ENCODE peak calls at places on chromosome 7, in seven cellular contexts. One of them, this sample, is unnamed.

GRCh38 chr7:25314729-25315267 is 86.5 kb upstream of the NPVF start:
- DNase-seq in RWPE1: no peak
- DNase-seq in ovary: no peak
- DNase-seq in aorta: no peak
- DNase-seq in left ventricle myocardium inferior: no peak
- DNase-seq in heart right ventricle: no peak
- DNase-seq in OCI-LY7: no peak
- DNase-seq in this sample: no peak

GRCh38 chr7:90345548-90346319 is 782 bp upstream of the GTPBP10 start:
- DNase-seq in RWPE1: peak
- DNase-seq in ovary: peak
- DNase-seq in aorta: no peak
- DNase-seq in left ventricle myocardium inferior: no peak
- DNase-seq in heart right ventricle: no peak
- DNase-seq in OCI-LY7: no peak
- DNase-seq in this sample: no peak

GRCh38 chr7:29818308-29818707 is 12.0 kb downstream of the WIPF3 start:
- DNase-seq in RWPE1: no peak
- DNase-seq in ovary: no peak
- DNase-seq in aorta: no peak
- DNase-seq in left ventricle myocardium inferior: no peak
- DNase-seq in heart right ventricle: no peak
- DNase-seq in OCI-LY7: no peak
- DNase-seq in this sample: no peak

GRCh38 chr7:29177963-29178612 is 16.5 kb upstream of the CHN2 start:
- DNase-seq in RWPE1: no peak
- DNase-seq in ovary: no peak
- DNase-seq in aorta: no peak
- DNase-seq in left ventricle myocardium inferior: peak
- DNase-seq in heart right ventricle: peak
- DNase-seq in OCI-LY7: no peak
- DNase-seq in this sample: no peak

GRCh38 chr7:2633538-2634264 is 1.9 kb downstream of the TTYH3 start:
- DNase-seq in RWPE1: peak
- DNase-seq in ovary: peak
- DNase-seq in aorta: peak
- DNase-seq in left ventricle myocardium inferior: peak
- DNase-seq in heart right ventricle: no peak
- DNase-seq in OCI-LY7: no peak
- DNase-seq in this sample: peak

GRCh38 chr7:29486191-29486700 is 77.4 kb upstream of the PRR15 start:
- DNase-seq in RWPE1: no peak
- DNase-seq in ovary: no peak
- DNase-seq in aorta: no peak
- DNase-seq in left ventricle myocardium inferior: no peak
- DNase-seq in heart right ventricle: no peak
- DNase-seq in OCI-LY7: no peak
- DNase-seq in this sample: peak

GRCh38 chr7:156155988-156156733 is 343.9 kb upstream of the SHH start:
- DNase-seq in RWPE1: no peak
- DNase-seq in ovary: no peak
- DNase-seq in aorta: no peak
- DNase-seq in left ventricle myocardium inferior: no peak
- DNase-seq in heart right ventricle: no peak
- DNase-seq in OCI-LY7: no peak
- DNase-seq in this sample: no peak

GRCh38 chr7:45181991-45182855 is 24.6 kb downstream of the RAMP3 start:
- DNase-seq in RWPE1: no peak
- DNase-seq in ovary: no peak
- DNase-seq in aorta: peak
- DNase-seq in left ventricle myocardium inferior: no peak
- DNase-seq in heart right ventricle: no peak
- DNase-seq in OCI-LY7: no peak
- DNase-seq in this sample: no peak

GRCh38 chr7:139798221-139798620 is 20.4 kb upstream of the HIPK2 start:
- DNase-seq in RWPE1: no peak
- DNase-seq in ovary: no peak
- DNase-seq in aorta: no peak
- DNase-seq in left ventricle myocardium inferior: no peak
- DNase-seq in heart right ventricle: no peak
- DNase-seq in OCI-LY7: peak
- DNase-seq in this sample: no peak

GRCh38 chr7:154231732-154232131 is 179.5 kb downstream of the DPP6 start:
- DNase-seq in RWPE1: no peak
- DNase-seq in ovary: no peak
- DNase-seq in aorta: no peak
- DNase-seq in left ventricle myocardium inferior: no peak
- DNase-seq in heart right ventricle: no peak
- DNase-seq in OCI-LY7: peak
- DNase-seq in this sample: no peak

GRCh38 chr7:1317654-1318450 is 85.2 kb downstream of the UNCX start:
- DNase-seq in RWPE1: no peak
- DNase-seq in ovary: no peak
- DNase-seq in aorta: no peak
- DNase-seq in left ventricle myocardium inferior: peak
- DNase-seq in heart right ventricle: no peak
- DNase-seq in OCI-LY7: no peak
- DNase-seq in this sample: no peak

GRCh38 chr7:91310829-91311460 is 46.7 kb downstream of the FZD1 start:
- DNase-seq in RWPE1: peak
- DNase-seq in ovary: no peak
- DNase-seq in aorta: no peak
- DNase-seq in left ventricle myocardium inferior: peak
- DNase-seq in heart right ventricle: no peak
- DNase-seq in OCI-LY7: no peak
- DNase-seq in this sample: no peak

GRCh38 chr7:106480161-106480579 is 180.8 kb downstream of the CCDC71L start:
- DNase-seq in RWPE1: no peak
- DNase-seq in ovary: no peak
- DNase-seq in aorta: no peak
- DNase-seq in left ventricle myocardium inferior: no peak
- DNase-seq in heart right ventricle: no peak
- DNase-seq in OCI-LY7: no peak
- DNase-seq in this sample: no peak

GRCh38 chr7:117130262-117130661 is 177.0 kb downstream of the ST7 start:
- DNase-seq in RWPE1: no peak
- DNase-seq in ovary: no peak
- DNase-seq in aorta: no peak
- DNase-seq in left ventricle myocardium inferior: no peak
- DNase-seq in heart right ventricle: no peak
- DNase-seq in OCI-LY7: no peak
- DNase-seq in this sample: no peak

GRCh38 chr7:25186436-25186835 is 41.9 kb downstream of the NPVF start:
- DNase-seq in RWPE1: no peak
- DNase-seq in ovary: no peak
- DNase-seq in aorta: no peak
- DNase-seq in left ventricle myocardium inferior: no peak
- DNase-seq in heart right ventricle: no peak
- DNase-seq in OCI-LY7: no peak
- DNase-seq in this sample: no peak

GRCh38 chr7:105524840-105525239 is 2.8 kb upstream of the PUS7 start:
- DNase-seq in RWPE1: no peak
- DNase-seq in ovary: no peak
- DNase-seq in aorta: no peak
- DNase-seq in left ventricle myocardium inferior: no peak
- DNase-seq in heart right ventricle: no peak
- DNase-seq in OCI-LY7: peak
- DNase-seq in this sample: no peak

GRCh38 chr7:48299580-48300169 is 128.4 kb downstream of the ABCA13 start:
- DNase-seq in RWPE1: peak
- DNase-seq in ovary: peak
- DNase-seq in aorta: no peak
- DNase-seq in left ventricle myocardium inferior: no peak
- DNase-seq in heart right ventricle: peak
- DNase-seq in OCI-LY7: peak
- DNase-seq in this sample: peak

GRCh38 chr7:64551375-64552142 is 11.3 kb downstream of the ZNF680 start:
- DNase-seq in RWPE1: no peak
- DNase-seq in ovary: no peak
- DNase-seq in aorta: no peak
- DNase-seq in left ventricle myocardium inferior: no peak
- DNase-seq in heart right ventricle: no peak
- DNase-seq in OCI-LY7: no peak
- DNase-seq in this sample: no peak

GRCh38 chr7:137877301-137877700 is 30.5 kb upstream of the DGKI start:
- DNase-seq in RWPE1: no peak
- DNase-seq in ovary: no peak
- DNase-seq in aorta: no peak
- DNase-seq in left ventricle myocardium inferior: no peak
- DNase-seq in heart right ventricle: no peak
- DNase-seq in OCI-LY7: no peak
- DNase-seq in this sample: no peak

GRCh38 chr7:23404546-23405239 is 65.6 kb downstream of the IGF2BP3 start:
- DNase-seq in RWPE1: no peak
- DNase-seq in ovary: no peak
- DNase-seq in aorta: no peak
- DNase-seq in left ventricle myocardium inferior: no peak
- DNase-seq in heart right ventricle: no peak
- DNase-seq in OCI-LY7: no peak
- DNase-seq in this sample: no peak

GRCh38 chr7:28885771-28886170 is 72.4 kb downstream of the TRIL start:
- DNase-seq in RWPE1: no peak
- DNase-seq in ovary: no peak
- DNase-seq in aorta: no peak
- DNase-seq in left ventricle myocardium inferior: no peak
- DNase-seq in heart right ventricle: no peak
- DNase-seq in OCI-LY7: no peak
- DNase-seq in this sample: no peak

GRCh38 chr7:103065666-103066065 is 8.9 kb downstream of the FBXL13 start:
- DNase-seq in RWPE1: no peak
- DNase-seq in ovary: no peak
- DNase-seq in aorta: peak
- DNase-seq in left ventricle myocardium inferior: no peak
- DNase-seq in heart right ventricle: no peak
- DNase-seq in OCI-LY7: peak
- DNase-seq in this sample: no peak

GRCh38 chr7:85019176-85019575 is 167.7 kb downstream of the SEMA3D start:
- DNase-seq in RWPE1: no peak
- DNase-seq in ovary: no peak
- DNase-seq in aorta: no peak
- DNase-seq in left ventricle myocardium inferior: no peak
- DNase-seq in heart right ventricle: no peak
- DNase-seq in OCI-LY7: no peak
- DNase-seq in this sample: no peak

DNA sequence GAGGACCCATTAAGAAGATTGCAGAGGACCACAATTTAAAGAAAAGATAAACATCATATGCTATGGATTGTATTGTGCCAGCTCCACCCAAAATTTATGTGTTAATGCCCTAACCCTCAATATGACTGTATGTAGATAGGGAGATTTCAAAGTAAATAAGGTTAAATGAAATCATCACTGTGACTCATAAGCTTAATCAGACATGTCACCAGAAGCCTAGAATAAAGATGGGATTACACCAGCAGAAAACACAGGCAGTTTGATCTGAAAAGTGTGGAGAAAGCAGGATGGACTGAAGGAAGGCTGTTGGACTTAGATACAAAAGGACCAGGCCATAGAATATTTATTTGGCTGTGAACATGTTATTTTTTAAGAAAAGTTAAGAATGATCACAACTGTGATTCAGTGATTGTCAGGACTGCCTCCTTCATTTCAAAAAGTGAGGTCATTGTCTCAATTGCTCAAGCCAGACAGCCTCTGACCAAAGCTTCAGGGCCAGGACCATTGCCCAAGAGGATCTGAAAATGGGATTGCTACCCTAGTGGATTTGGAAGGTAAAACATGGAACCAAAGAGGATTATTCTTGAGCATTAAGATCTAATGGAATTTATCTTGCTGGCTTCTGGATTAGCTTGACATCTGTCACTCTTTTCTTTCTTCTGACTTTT is 270.8 kb upstream of the POM121L12 start:
- DNase-seq in RWPE1: no peak
- DNase-seq in ovary: no peak
- DNase-seq in aorta: no peak
- DNase-seq in left ventricle myocardium inferior: no peak
- DNase-seq in heart right ventricle: no peak
- DNase-seq in OCI-LY7: no peak
- DNase-seq in this sample: no peak
- H3K27ac ChIP-seq in RWPE1: no peak
- H3K27ac ChIP-seq in ovary: no peak
- H3K27ac ChIP-seq in aorta: no peak
- H3K27ac ChIP-seq in left ventricle myocardium inferior: no peak
- H3K27ac ChIP-seq in heart right ventricle: no peak
- H3K27ac ChIP-seq in OCI-LY7: no peak
- H3K27ac ChIP-seq in this sample: no peak

GRCh38 chr7:30842542-30843451 is 68.9 kb upstream of the AQP1 start:
- DNase-seq in RWPE1: no peak
- DNase-seq in ovary: no peak
- DNase-seq in aorta: no peak
- DNase-seq in left ventricle myocardium inferior: no peak
- DNase-seq in heart right ventricle: no peak
- DNase-seq in OCI-LY7: no peak
- DNase-seq in this sample: no peak
- H3K27ac ChIP-seq in RWPE1: no peak
- H3K27ac ChIP-seq in ovary: no peak
- H3K27ac ChIP-seq in aorta: peak
- H3K27ac ChIP-seq in left ventricle myocardium inferior: peak
- H3K27ac ChIP-seq in heart right ventricle: no peak
- H3K27ac ChIP-seq in OCI-LY7: no peak
- H3K27ac ChIP-seq in this sample: no peak

GRCh38 chr7:130995252-130996081 is 261.5 kb upstream of the KLF14 start:
- DNase-seq in RWPE1: no peak
- DNase-seq in ovary: no peak
- DNase-seq in aorta: no peak
- DNase-seq in left ventricle myocardium inferior: no peak
- DNase-seq in heart right ventricle: no peak
- DNase-seq in OCI-LY7: no peak
- DNase-seq in this sample: no peak
- H3K27ac ChIP-seq in RWPE1: no peak
- H3K27ac ChIP-seq in ovary: peak
- H3K27ac ChIP-seq in aorta: peak
- H3K27ac ChIP-seq in left ventricle myocardium inferior: peak
- H3K27ac ChIP-seq in heart right ventricle: peak
- H3K27ac ChIP-seq in OCI-LY7: no peak
- H3K27ac ChIP-seq in this sample: no peak

GRCh38 chr7:148337166-148337565 is 253.4 kb upstream of the C7orf33 start:
- DNase-seq in RWPE1: no peak
- DNase-seq in ovary: no peak
- DNase-seq in aorta: no peak
- DNase-seq in left ventricle myocardium inferior: no peak
- DNase-seq in heart right ventricle: no peak
- DNase-seq in OCI-LY7: no peak
- DNase-seq in this sample: no peak

GRCh38 chr7:148334441-148334956 is 256.1 kb upstream of the C7orf33 start:
- DNase-seq in RWPE1: no peak
- DNase-seq in ovary: no peak
- DNase-seq in aorta: no peak
- DNase-seq in left ventricle myocardium inferior: no peak
- DNase-seq in heart right ventricle: no peak
- DNase-seq in OCI-LY7: no peak
- DNase-seq in this sample: no peak

GRCh38 chr7:148334959-148335577 is 255.5 kb upstream of the C7orf33 start:
- DNase-seq in RWPE1: peak
- DNase-seq in ovary: no peak
- DNase-seq in aorta: no peak
- DNase-seq in left ventricle myocardium inferior: no peak
- DNase-seq in heart right ventricle: no peak
- DNase-seq in OCI-LY7: no peak
- DNase-seq in this sample: no peak

GRCh38 chr7:148336411-148336810 is 254.2 kb upstream of the C7orf33 start:
- DNase-seq in RWPE1: peak
- DNase-seq in ovary: no peak
- DNase-seq in aorta: no peak
- DNase-seq in left ventricle myocardium inferior: no peak
- DNase-seq in heart right ventricle: no peak
- DNase-seq in OCI-LY7: no peak
- DNase-seq in this sample: no peak

GRCh38 chr7:148335790-148336189 is 254.8 kb upstream of the C7orf33 start:
- DNase-seq in RWPE1: no peak
- DNase-seq in ovary: no peak
- DNase-seq in aorta: no peak
- DNase-seq in left ventricle myocardium inferior: no peak
- DNase-seq in heart right ventricle: no peak
- DNase-seq in OCI-LY7: no peak
- DNase-seq in this sample: no peak
- H3K27ac ChIP-seq in RWPE1: no peak
- H3K27ac ChIP-seq in ovary: no peak
- H3K27ac ChIP-seq in aorta: no peak
- H3K27ac ChIP-seq in left ventricle myocardium inferior: no peak
- H3K27ac ChIP-seq in heart right ventricle: no peak
- H3K27ac ChIP-seq in OCI-LY7: no peak
- H3K27ac ChIP-seq in this sample: no peak

This sample was measured in substantia nigra.